ENCODE peak calls at places on chromosomes 7 and 10, in six cellular contexts. O, F, L, H, T and G are unnamed samples.

GRCh38 chr10:103960103-103960502 is 6.8 kb upstream of the SLK start:
- DNase-seq in T (no peak), F (no peak), L (no peak), O (no peak), H (no peak), G (no peak)

GRCh38 chr7:42661312-42661711 is 250.6 kb downstream of the C7orf25 start:
- DNase-seq in T (no peak), O (no peak), H (no peak), F (no peak), L (no peak), G (no peak)

GRCh38 chr10:123582084-123582989 is 83.8 kb upstream of the GPR26 start:
- DNase-seq in H (peak), O (peak), L (peak), T (peak), F (peak), G (peak)

GRCh38 chr10:101064415-101065030 is 2.7 kb downstream of the KAZALD1 start:
- DNase-seq in T (no peak), H (no peak), O (no peak), L (no peak), F (no peak), G (no peak)

GRCh38 chr10:3502606-3503005 is 282.4 kb downstream of the KLF6 start:
- DNase-seq in T (no peak), F (no peak), L (no peak), O (no peak), H (no peak), G (no peak)

GRCh38 chr7:4769753-4770152 is 5.7 kb upstream of the AP5Z1 start:
- DNase-seq in L (no peak), H (no peak), O (no peak), T (no peak), F (no peak), G (no peak)

GRCh38 chr10:63671317-63671937 is 150.2 kb downstream of the REEP3 start:
- DNase-seq in F (no peak), L (no peak), O (no peak), T (no peak), H (no peak), G (no peak)

GRCh38 chr10:4678023-4678950 is 147.7 kb upstream of the AKR1E2 start:
- DNase-seq in L (no peak), F (no peak), O (no peak), T (no peak), H (no peak), G (no peak)

GRCh38 chr10:44830022-44830421 is 81.1 kb upstream of the TMEM72 start:
- DNase-seq in O (no peak), L (no peak), F (no peak), T (no peak), H (no peak), G (no peak)

GRCh38 chr10:7507887-7508726 is 97.3 kb upstream of the SFMBT2 start:
- DNase-seq in O (no peak), H (peak), T (no peak), L (no peak), F (no peak), G (no peak)

GRCh38 chr10:114801411-114801813 is 20.2 kb upstream of the FHIP2A start:
- DNase-seq in O (no peak), H (no peak), L (no peak), T (no peak), F (no peak), G (peak)

GRCh38 chr10:72351479-72351878 is 3.2 kb downstream of the DNAJB12 start:
- DNase-seq in T (no peak), H (no peak), F (no peak), O (no peak), L (no peak), G (no peak)

GRCh38 chr10:106609867-106610266 is 554.6 kb downstream of the SORCS1 start:
- DNase-seq in F (no peak), T (no peak), O (no peak), H (no peak), L (no peak), G (no peak)